ENCODE peak calls at places on chromosomes 4 and X, in ten cellular contexts. Q is upper lobe of right lung; W is PC-3; H is fibroblast of the aortic adventitia; Z is A549; U is stomach; B is left ventricle myocardium inferior; L is brain microvascular endothelial cell; J is cardiac muscle cell; T is CD8-positive, alpha-beta T cell. Y is an unnamed sample.

GRCh38 chr4:48944252-48944651 is 37.7 kb upstream of the OCIAD2 start:
- DNase-seq in W (peak; percentile 93), J (peak; percentile 18), L (no peak), U (peak; percentile 59), Q (no peak), Z (peak; percentile 41), H (no peak), T (no peak), B (no peak), Y (no peak)

GRCh38 chr4:83371936-83372335 is 37.3 kb upstream of the HPSE start:
- DNase-seq in H (no peak), L (no peak), Z (no peak), U (no peak), J (no peak), W (no peak), T (no peak), Q (no peak), B (no peak), Y (no peak)

GRCh38 chrX:24890677-24891076 is 125.1 kb downstream of the ARX start:
- DNase-seq in B (no peak), W (peak; percentile 58), L (no peak), H (no peak), U (no peak), J (no peak), Z (peak; percentile 65), Q (no peak), T (no peak), Y (no peak)

GRCh38 chr4:53507671-53508286 is 83.5 kb downstream of the LNX1 start:
- DNase-seq in J (peak; percentile 98), L (peak; percentile 49), T (no peak), Q (no peak), Z (no peak), B (peak; percentile 78), W (no peak), U (peak; percentile 67), H (peak; percentile 98), Y (peak; percentile 41)

GRCh38 chr4:11469900-11470708 is 41.4 kb upstream of the HS3ST1 start:
- DNase-seq in H (no peak), Z (no peak), T (no peak), U (no peak), W (no peak), L (no peak), J (no peak), B (no peak), Q (no peak), Y (no peak)

GRCh38 chr4:13102344-13102743 is 381.8 kb downstream of the RAB28 start:
- DNase-seq in Z (no peak), W (no peak), L (no peak), J (no peak), B (no peak), T (no peak), H (no peak), Q (no peak), U (no peak), Y (no peak)

GRCh38 chr4:8580321-8581093 is at the start of gene GPR78:
- DNase-seq in H (peak; percentile 39), J (peak; percentile 65), L (peak; percentile 37), W (peak; percentile 20), T (peak; percentile 29), B (peak; percentile 43), Q (peak; percentile 81), U (peak; percentile 34), Z (peak; percentile 33), Y (no peak)

GRCh38 chr4:22614114-22614513 is 78.6 kb upstream of the GBA3 start:
- DNase-seq in B (no peak), W (no peak), Z (no peak), L (no peak), Q (no peak), T (no peak), H (no peak), J (no peak), U (no peak), Y (no peak)

GRCh38 chr4:38889143-38889542 is 21.5 kb downstream of the FAM114A1 start:
- DNase-seq in H (peak; percentile 84), U (no peak), T (no peak), B (no peak), L (peak; percentile 40), Z (peak; percentile 16), W (peak; percentile 68), Q (no peak), J (peak; percentile 81), Y (peak; percentile 33)

GRCh38 chr4:26342328-26343040 is 21.7 kb downstream of the RBPJ start:
- DNase-seq in W (peak; percentile 86), B (no peak), L (peak; percentile 76), J (peak; percentile 58), U (no peak), T (no peak), Q (no peak), H (peak; percentile 83), Z (no peak), Y (peak; percentile 90)

GRCh38 chrX:138026211-138026610 is 460.3 kb downstream of the ZIC3 start:
- DNase-seq in B (no peak), W (peak; percentile 41), Z (peak; percentile 1), T (no peak), L (no peak), H (peak; percentile 0), Q (no peak), J (no peak), U (no peak), Y (no peak)

DNA sequence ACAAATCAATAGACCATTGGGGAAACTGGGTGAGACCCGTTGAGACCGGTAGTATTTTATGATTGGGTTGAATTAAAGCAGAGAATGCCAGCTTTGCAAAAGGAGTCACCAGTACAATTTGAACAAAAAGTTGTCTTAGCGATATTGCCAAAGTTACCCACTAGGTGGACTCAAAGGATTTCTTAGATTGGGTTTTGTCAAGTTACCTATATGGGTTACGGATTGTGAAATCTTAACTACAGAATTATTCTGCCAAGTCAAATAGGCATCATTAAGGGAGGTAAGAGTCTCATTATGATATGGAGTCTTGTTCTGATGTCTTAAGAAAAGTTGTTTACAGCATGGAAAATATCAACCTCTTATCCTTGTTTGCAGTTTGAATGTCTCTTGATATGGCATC is 15.0 kb upstream of the CT47A1 start:
- DNase-seq in U (no peak), H (peak; percentile 22), Q (no peak), L (no peak), Z (peak; percentile 33), J (peak; percentile 59), T (no peak), W (peak; percentile 75), B (no peak), Y (peak; percentile 12)
- TF ChIP-seq CTCF in U (no peak), H (peak; percentile 25), Q (peak; percentile 14), L (no peak), Z (peak; percentile 43), J (peak; percentile 36), T (no peak), W (peak; percentile 64), B (peak; percentile 40), Y (no peak)

GRCh38 chrX:47232197-47232802 is 509 bp upstream of the USP11 start:
- DNase-seq in B (no peak), L (no peak), T (no peak), Z (no peak), U (no peak), J (no peak), W (no peak), H (no peak), Q (no peak), Y (no peak)

GRCh38 chrX:47233333-47234113 is 714 bp downstream of the USP11 start:
- DNase-seq in B (peak; percentile 93), U (peak; percentile 93), L (peak; percentile 97), W (peak; percentile 91), Q (peak; percentile 97), Z (peak; percentile 99), H (peak; percentile 95), J (peak; percentile 98), T (peak; percentile 90), Y (peak; percentile 96)

GRCh38 chrX:47234583-47234982 is 1.8 kb downstream of the USP11 start:
- DNase-seq in W (no peak), J (peak; percentile 19), T (no peak), H (no peak), B (no peak), Q (no peak), U (no peak), L (no peak), Z (no peak), Y (no peak)

GRCh38 chrX:47232803-47233332 is at the start of gene USP11:
- DNase-seq in U (peak; percentile 38), J (peak; percentile 61), B (no peak), W (peak; percentile 17), L (peak; percentile 10), Q (peak; percentile 77), T (peak; percentile 61), H (peak; percentile 50), Z (peak; percentile 63), Y (peak; percentile 59)

DNA sequence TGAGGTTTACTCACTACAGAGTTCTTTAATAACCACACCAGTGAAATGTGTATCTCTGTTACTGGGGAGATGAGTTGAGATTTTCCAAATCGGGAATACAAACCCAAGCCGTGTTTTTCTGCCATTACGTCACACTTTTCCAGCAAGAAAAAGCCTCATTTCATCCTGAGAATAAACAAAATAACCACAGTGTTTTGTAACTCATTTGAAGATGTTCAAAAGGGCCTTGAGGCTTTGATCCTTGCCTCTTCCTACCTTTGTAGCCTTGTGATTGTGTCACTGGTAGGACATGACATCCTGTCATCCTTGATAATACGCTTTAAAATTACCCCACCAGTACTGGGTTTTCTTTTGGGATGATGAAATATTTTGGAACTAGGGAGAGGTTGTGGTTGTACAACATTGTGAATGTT is 2.9 kb downstream of the USP11 start:
- DNase-seq in T (no peak), W (no peak), B (no peak), L (no peak), Z (no peak), H (no peak), Q (no peak), J (peak; percentile 27), U (no peak), Y (no peak)
- H3K4me3 ChIP-seq in T (no peak overlapping the region), W (no peak overlapping the region), B (no peak overlapping the region), L (no peak overlapping the region), Z (no peak overlapping the region), H (no peak overlapping the region), Q (no peak overlapping the region), J (no peak overlapping the region), U (no peak overlapping the region), Y (no peak overlapping the region)

DNA sequence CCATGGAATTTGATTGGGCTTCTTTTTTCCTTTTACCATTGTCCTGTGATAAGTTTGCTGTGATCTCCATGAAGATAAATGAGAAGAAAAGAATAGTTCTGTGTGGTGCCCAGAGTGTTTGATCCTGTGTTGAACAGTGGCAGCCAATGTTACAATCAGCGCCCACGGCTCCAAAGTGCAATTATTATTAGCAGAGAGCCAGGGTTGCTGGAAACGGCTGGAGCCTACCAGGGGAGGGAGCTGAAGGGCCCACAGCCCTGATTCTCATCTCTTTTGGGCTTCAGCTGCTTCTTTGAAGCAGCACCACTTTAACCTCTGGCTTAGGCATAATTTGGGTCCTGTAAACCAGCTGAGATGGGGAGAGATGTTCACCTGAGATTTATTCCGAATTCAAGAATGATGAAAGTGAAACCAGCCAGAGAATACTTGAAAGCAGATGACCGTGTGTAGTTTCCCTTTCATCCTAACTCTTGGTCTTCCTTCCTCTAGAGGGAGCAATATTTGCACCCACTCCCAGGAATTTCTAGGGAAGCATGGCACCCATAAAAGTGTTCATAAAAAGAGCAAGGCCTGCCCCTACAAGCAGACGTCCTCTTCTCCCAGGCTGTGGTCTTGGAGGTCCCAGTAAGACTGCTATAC is 298.3 kb downstream of the EVC2 start:
- DNase-seq in J (no peak), Q (no peak), B (no peak), T (no peak), U (no peak), H (no peak), L (no peak), Z (no peak), W (no peak), Y (no peak)
- TF ChIP-seq CTCF in J (no peak), Q (no peak), B (no peak), T (no peak), U (no peak), H (no peak), L (peak; percentile 45), Z (no peak), W (peak; percentile 33), Y (peak; percentile 19)

GRCh38 chr4:7030856-7031255 is 12.3 kb upstream of the TADA2B start:
- DNase-seq in Z (no peak), W (no peak), T (no peak), L (no peak), Q (no peak), H (no peak), B (no peak), U (no peak), J (no peak), Y (no peak)
- H3K4me3 ChIP-seq in Z (no peak overlapping the region), W (no peak overlapping the region), T (no peak overlapping the region), L (no peak overlapping the region), Q (no peak overlapping the region), H (no peak overlapping the region), B (no peak overlapping the region), U (no peak overlapping the region), J (no peak overlapping the region), Y (no peak overlapping the region)

Y was measured in foreskin fibroblast.